ENCODE peak calls at places on chromosomes 16 and 17, in nine cellular contexts. W is heart left ventricle; H is AG04450; F is A549; K is uterus; D is suprapubic skin; B is lung; C is CD8-positive, alpha-beta T cell; M is SK-N-SH. A is an unnamed sample.
A peak's percentile ranks its signal among the peaks of the same experiment; 100 is the strongest.

GRCh38 chr16:85751665-85752501 is 987 bp upstream of the C16orf74 start:
- DNase-seq in F (no peak), D (no peak), H (no peak), M (no peak), B (no peak), K (no peak), C (no peak), W (no peak), A (no peak)

GRCh38 chr16:80935691-80936090 is 71.0 kb downstream of the CMC2 start:
- DNase-seq in B (no peak), K (no peak), F (no peak), W (no peak), D (no peak), M (no peak), H (no peak), C (no peak), A (no peak)

GRCh38 chr16:50519001-50519400 is 29.2 kb upstream of the NKD1 start:
- DNase-seq in W (no peak), D (no peak), F (no peak), K (no peak), C (no peak), B (no peak), H (no peak), M (no peak), A (peak; percentile 13)

GRCh38 chr17:732788-733720 is 658 bp downstream of the TLCD3A start:
- DNase-seq in C (peak; percentile 16), F (no peak), W (peak; percentile 69), H (no peak), K (no peak), D (peak; percentile 71), B (peak; percentile 37), M (peak; percentile 82), A (no peak)

GRCh38 chr16:25699069-25699468 is 7.3 kb downstream of the HS3ST4 start:
- DNase-seq in W (no peak), M (no peak), B (no peak), K (no peak), D (no peak), C (no peak), F (no peak), H (no peak), A (no peak)

GRCh38 chr16:89114159-89114981 is 20.7 kb downstream of the ACSF3 start:
- DNase-seq in W (peak; percentile 51), H (no peak), F (no peak), D (no peak), B (no peak), M (no peak), K (no peak), C (peak; percentile 37), A (peak; percentile 43)

GRCh38 chr16:4957420-4957719 is 760 bp upstream of the SEC14L5 start:
- DNase-seq in M (no peak), C (no peak), W (no peak), K (no peak), B (no peak), F (no peak), D (no peak), H (no peak), A (no peak)

GRCh38 chr17:3260163-3260562 is 38.0 kb downstream of the OR3A1 start:
- DNase-seq in H (no peak), F (no peak), B (no peak), K (no peak), C (no peak), M (no peak), D (no peak), W (no peak), A (no peak)

GRCh38 chr17:50043290-50044148 is 12.4 kb upstream of the ITGA3 start:
- DNase-seq in H (no peak), D (peak; percentile 74), M (no peak), F (no peak), B (no peak), K (peak; percentile 69), C (no peak), W (no peak), A (no peak)

GRCh38 chr17:64503821-64504768 is 2.0 kb downstream of the DDX5 start:
- DNase-seq in B (no peak), H (no peak), D (no peak), K (no peak), C (no peak), M (no peak), F (no peak), W (no peak), A (no peak)

GRCh38 chr16:1108299-1109252 is 12.5 kb upstream of the C1QTNF8 start:
- DNase-seq in M (no peak), H (no peak), W (no peak), B (no peak), C (no peak), D (no peak), K (peak; percentile 55), F (no peak), A (no peak)

GRCh38 chr17:28612936-28613872 is 781 bp downstream of the RSKR start:
- DNase-seq in W (no peak), M (peak; percentile 70), D (no peak), C (peak; percentile 44), B (no peak), H (peak; percentile 8), F (peak; percentile 56), K (no peak), A (no peak)

GRCh38 chr16:55323637-55324490 is at the start of gene IRX6:
- DNase-seq in C (no peak), M (peak; percentile 89), H (no peak), B (peak; percentile 74), D (peak; percentile 91), K (no peak), W (no peak), F (peak; percentile 14), A (no peak)

GRCh38 chr16:31135535-31136286 is at the start of gene PRSS8:
- DNase-seq in C (no peak), F (no peak), W (no peak), K (no peak), D (no peak), H (no peak), M (no peak), B (peak; percentile 85), A (no peak)

GRCh38 chr16:83044589-83044988 is 417.8 kb downstream of the CDH13 start:
- DNase-seq in M (no peak), D (no peak), F (no peak), K (no peak), W (no peak), C (no peak), H (no peak), B (no peak), A (no peak)

DNA sequence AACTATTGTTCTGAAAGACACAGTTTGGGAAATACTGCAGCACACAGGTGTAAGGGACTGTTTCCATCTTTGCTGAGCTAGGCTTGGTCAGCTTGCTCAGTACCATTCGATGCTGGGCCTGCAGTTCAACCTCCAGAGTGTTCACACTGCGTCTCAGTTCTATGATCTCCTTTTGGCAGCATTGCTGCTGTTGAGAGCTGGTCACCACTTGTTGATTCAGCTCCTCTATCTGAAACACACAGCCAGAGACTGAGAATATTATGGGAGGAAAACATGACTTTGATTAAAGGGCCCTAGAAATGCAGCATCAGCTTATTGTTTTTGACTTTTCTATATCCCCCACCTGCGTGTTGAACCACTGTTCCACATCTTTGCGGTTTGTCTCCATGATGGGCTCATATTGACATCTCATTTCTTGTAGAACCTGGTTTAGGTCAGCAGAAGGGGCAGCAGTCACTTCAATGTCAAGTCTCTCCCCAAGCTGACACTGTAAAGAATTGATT is 4.6 kb downstream of the KRT39 start:
- DNase-seq in W (no peak), B (no peak), H (no peak), C (no peak), D (no peak), K (no peak), F (no peak), M (no peak), A (no peak)
- TF ChIP-seq CTCF in W (no peak), B (no peak), H (no peak), C (no peak), D (no peak), K (no peak), F (no peak), M (no peak), A (no peak)

GRCh38 chr17:55887531-55887930 is 136.7 kb downstream of the PCTP start:
- DNase-seq in H (no peak), W (no peak), F (no peak), B (no peak), M (no peak), C (no peak), K (no peak), D (no peak), A (no peak)

GRCh38 chr17:55883112-55883511 is 132.3 kb downstream of the PCTP start:
- DNase-seq in C (no peak), D (no peak), H (no peak), B (no peak), K (no peak), M (peak; percentile 7), W (no peak), F (peak; percentile 3), A (no peak)
- TF ChIP-seq CTCF in C (no peak), D (no peak), H (no peak), B (no peak), K (no peak), M (peak; percentile 23), W (no peak), F (no peak), A (no peak)

GRCh38 chr17:29619251-29619650 is 3.5 kb downstream of the CORO6 start:
- DNase-seq in D (no peak), C (no peak), F (no peak), B (no peak), K (no peak), H (no peak), M (peak; percentile 67), W (no peak), A (no peak)
- TF ChIP-seq CTCF in D (no peak), C (no peak), F (peak; percentile 29), B (no peak), K (no peak), H (peak; percentile 39), M (peak; percentile 52), W (peak; percentile 29), A (peak; percentile 5)

DNA sequence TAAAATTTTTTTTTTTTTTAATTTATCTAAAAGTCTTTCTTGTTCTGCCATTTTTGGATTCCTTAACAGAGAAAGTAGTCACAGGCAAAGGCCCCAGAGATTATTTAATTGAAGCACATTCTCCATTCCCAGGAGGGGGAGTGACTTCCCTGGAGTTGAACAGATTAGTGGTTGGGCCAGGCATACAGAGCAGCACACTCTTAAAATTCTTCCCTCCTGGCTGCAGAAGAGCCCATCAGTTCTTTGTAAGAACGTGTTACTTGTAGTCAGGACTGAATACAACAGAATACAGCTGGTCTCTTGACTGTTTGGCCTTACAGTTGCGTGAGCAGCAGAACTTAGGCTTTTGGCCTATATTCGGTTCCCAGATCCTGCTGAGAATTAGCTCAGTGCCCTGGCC is 1.8 kb downstream of the ALKBH5 start:
- DNase-seq in F (no peak), D (no peak), K (no peak), B (no peak), H (no peak), W (no peak), M (no peak), C (no peak), A (no peak)
- TF ChIP-seq CTCF in F (no peak), D (no peak), K (no peak), B (no peak), H (no peak), W (no peak), M (no peak), C (no peak), A (no peak)

GRCh38 chr17:7856840-7857723 is at the start of gene NAA38:
- DNase-seq in C (peak; percentile 95), K (peak; percentile 99), H (peak; percentile 99), M (peak; percentile 90), D (peak; percentile 99), F (peak; percentile 95), W (peak; percentile 96), B (peak; percentile 98), A (peak; percentile 98)
- TF ChIP-seq CTCF in C (no peak), K (peak; percentile 67), H (peak; percentile 55), M (peak; percentile 47), D (peak; percentile 51), F (peak; percentile 40), W (peak; percentile 32), B (peak; percentile 13), A (no peak)